ENCODE peak calls at places on chromosomes 5 and 9, in eight cellular contexts. H is fibroblast of pulmonary artery; I is germinal center; K is HT-29; U is COR-L47; X is CD8-positive, alpha-beta T cell; E is CD4-positive, alpha-beta memory T cell; M is GM13976. N is an unnamed sample.
A peak's percentile ranks its signal among the peaks of the same experiment; 100 is the strongest.

GRCh38 chr9:74771262-74771585 is 116.5 kb downstream of the TRPM6 start:
- DNase-seq in H (no peak), I (no peak), K (no peak), U (no peak), X (no peak), E (no peak), M (no peak), N (no peak)

GRCh38 chr5:138981131-138981530 is 106.0 kb upstream of the LRRTM2 start:
- DNase-seq in H (peak; percentile 71), I (no peak), K (no peak), U (no peak), X (no peak), E (no peak), M (no peak), N (no peak)

GRCh38 chr9:89605181-89606048 is 603 bp downstream of the GADD45G start:
- DNase-seq in H (peak; percentile 36), I (peak; percentile 50), K (peak; percentile 56), U (peak; percentile 41), X (peak; percentile 27), E (peak; percentile 48), M (peak; percentile 63), N (peak; percentile 49)

GRCh38 chr9:18587988-18588387 is 114.0 kb downstream of the ADAMTSL1 start:
- DNase-seq in H (peak; percentile 31), I (no peak), K (no peak), U (no peak), X (no peak), E (no peak), M (no peak), N (no peak)

GRCh38 chr5:39519566-39520231 is 94.9 kb upstream of the DAB2 start:
- DNase-seq in H (peak; percentile 78), I (no peak), K (no peak), U (no peak), X (no peak), E (no peak), M (no peak), N (no peak)

GRCh38 chr5:139137703-139138102 is 60.5 kb downstream of the SIL1 start:
- DNase-seq in H (peak; percentile 72), I (no peak), K (peak; percentile 48), U (peak; percentile 52), X (no peak), E (no peak), M (no peak), N (no peak)

GRCh38 chr9:65411336-65411735 is 126.3 kb upstream of the FOXD4L5 start:
- DNase-seq in H (no peak), I (no peak), K (no peak), U (no peak), X (no peak), E (no peak), M (no peak), N (no peak)

GRCh38 chr5:65190328-65191053 is 291.2 kb downstream of the ADAMTS6 start:
- DNase-seq in H (peak; percentile 95), I (no peak), K (no peak), U (no peak), X (no peak), E (no peak), M (peak; percentile 46), N (no peak)

GRCh38 chr9:119114681-119115080 is 254.6 kb downstream of the BRINP1 start:
- DNase-seq in H (no peak), I (no peak), K (no peak), U (no peak), X (no peak), E (no peak), M (no peak), N (no peak)

GRCh38 chr5:28748446-28748845 is 1710.1 kb upstream of the CDH9 start:
- DNase-seq in H (no peak), I (no peak), K (no peak), U (no peak), X (no peak), E (no peak), M (no peak), N (no peak)

GRCh38 chr5:163695817-163696216 is 190.4 kb downstream of the MAT2B start:
- DNase-seq in H (no peak), I (no peak), K (no peak), U (no peak), X (no peak), E (no peak), M (no peak), N (no peak)

GRCh38 chr5:138353550-138353893 is 1.0 kb downstream of the KDM3B start:
- DNase-seq in H (no peak), I (peak; percentile 55), K (no peak), U (no peak), X (peak; percentile 33), E (no peak), M (no peak), N (peak; percentile 30)

GRCh38 chr9:107566596-107566995 is 77.0 kb upstream of the KLF4 start:
- DNase-seq in H (peak; percentile 54), I (no peak), K (no peak), U (no peak), X (no peak), E (no peak), M (no peak), N (no peak)

GRCh38 chr9:70413427-70413797 is 1.0 kb downstream of the KLF9 start:
- DNase-seq in H (no peak), I (peak; percentile 56), K (no peak), U (peak; percentile 23), X (no peak), E (no peak), M (peak; percentile 59), N (no peak)

GRCh38 chr9:129596541-129597328 is 24.2 kb downstream of the C9orf50 start:
- DNase-seq in H (peak; percentile 77), I (no peak), K (peak; percentile 78), U (no peak), X (no peak), E (no peak), M (no peak), N (no peak)

GRCh38 chr9:113580041-113580953 is 116.8 kb downstream of the RGS3 start:
- DNase-seq in H (peak; percentile 58), I (peak; percentile 88), K (peak; percentile 81), U (no peak), X (peak; percentile 60), E (peak; percentile 47), M (no peak), N (peak; percentile 51)

GRCh38 chr5:15206133-15206532 is 293.8 kb upstream of the FBXL7 start:
- DNase-seq in H (no peak), I (no peak), K (no peak), U (no peak), X (no peak), E (no peak), M (no peak), N (no peak)

GRCh38 chr5:106522296-106522695 is 1148.4 kb downstream of the EFNA5 start:
- DNase-seq in H (peak; percentile 19), I (no peak), K (no peak), U (no peak), X (no peak), E (no peak), M (no peak), N (no peak)

GRCh38 chr9:35067056-35067455 is 5.4 kb downstream of the VCP start:
- DNase-seq in H (no peak), I (no peak), K (no peak), U (no peak), X (no peak), E (no peak), M (no peak), N (no peak)

GRCh38 chr9:21750021-21750735 is 52.3 kb upstream of the MTAP start:
- DNase-seq in H (peak; percentile 81), I (no peak), K (no peak), U (no peak), X (no peak), E (no peak), M (no peak), N (no peak)

GRCh38 chr9:86731511-86731993 is 215.8 kb downstream of the GAS1 start:
- DNase-seq in H (peak; percentile 94), I (no peak), K (no peak), U (no peak), X (no peak), E (no peak), M (no peak), N (no peak)

GRCh38 chr5:138138949-138139775 is at the start of gene NME5:
- DNase-seq in H (peak; percentile 69), I (peak; percentile 36), K (no peak), U (peak; percentile 72), X (no peak), E (no peak), M (peak; percentile 79), N (no peak)

GRCh38 chr9:89844075-89844474 is 239.3 kb downstream of the GADD45G start:
- DNase-seq in H (no peak), I (no peak), K (no peak), U (no peak), X (no peak), E (no peak), M (no peak), N (no peak)

GRCh38 chr9:136520053-136520540 is 25.8 kb downstream of the NOTCH1 start:
- DNase-seq in H (no peak), I (no peak), K (peak; percentile 72), U (peak; percentile 23), X (no peak), E (no peak), M (no peak), N (no peak)

GRCh38 chr5:98904786-98905185 is 24.0 kb downstream of the CHD1 start:
- DNase-seq in H (peak; percentile 32), I (no peak), K (no peak), U (no peak), X (no peak), E (no peak), M (no peak), N (no peak)

GRCh38 chr5:179345179-179345428 is 157 bp downstream of the ADAMTS2 start:
- DNase-seq in H (no peak), I (no peak), K (no peak), U (no peak), X (no peak), E (no peak), M (no peak), N (no peak)

GRCh38 chr5:60463179-60463868 is 236.6 kb downstream of the DEPDC1B start:
- DNase-seq in H (peak; percentile 28), I (no peak), K (peak; percentile 2), U (no peak), X (no peak), E (no peak), M (no peak), N (no peak)

GRCh38 chr9:114930063-114930812 is at the start of gene TNFSF8:
- DNase-seq in H (no peak), I (peak; percentile 50), K (no peak), U (no peak), X (peak; percentile 55), E (peak; percentile 76), M (peak; percentile 34), N (peak; percentile 83)